ENCODE peak calls at places on chromosomes 3 and 15, in four cellular contexts. M is GM23248, Z is MM.1S, U is OCI-LY7. I is an unnamed sample.

GRCh38 chr3:180910823-180911222 is 1.6 kb upstream of the FXR1 start:
- DNase-seq in M (no peak), Z (no peak), U (no peak), I (no peak)

GRCh38 chr15:56804908-56805307 is 71.6 kb upstream of the ZNF280D start:
- DNase-seq in M (peak), U (no peak), Z (no peak), I (no peak)

GRCh38 chr3:33936921-33937210 is 138.4 kb downstream of the PDCD6IP start:
- DNase-seq in U (no peak), M (no peak), Z (no peak), I (no peak)

GRCh38 chr3:27985369-27986035 is 255.9 kb upstream of the CMC1 start:
- DNase-seq in U (no peak), M (peak), Z (no peak), I (no peak)

GRCh38 chr15:70912187-70912586 is 19.6 kb downstream of the LRRC49 start:
- DNase-seq in Z (no peak), U (no peak), M (no peak), I (no peak)

GRCh38 chr3:57080171-57080570 is 19.7 kb downstream of the SPATA12 start:
- DNase-seq in Z (no peak), U (peak), M (no peak), I (no peak)

GRCh38 chr3:55709411-55709997 is 222.4 kb upstream of the WNT5A start:
- DNase-seq in M (no peak), U (no peak), Z (no peak), I (no peak)

GRCh38 chr3:15929944-15930571 is 132.3 kb upstream of the ANKRD28 start:
- DNase-seq in M (no peak), Z (no peak), U (no peak), I (no peak)

GRCh38 chr3:177946965-177947364 is 589.3 kb upstream of the KCNMB2 start:
- DNase-seq in U (no peak), M (peak), Z (no peak), I (no peak)

GRCh38 chr3:40120816-40121215 is 188.7 kb upstream of the EIF1B start:
- DNase-seq in M (peak), U (no peak), Z (no peak), I (peak)

GRCh38 chr3:71031914-71032521 is 551.5 kb downstream of the FOXP1 start:
- DNase-seq in Z (no peak), U (peak), M (no peak), I (no peak)

GRCh38 chr3:62987721-62988120 is 112.5 kb upstream of the CADPS start:
- DNase-seq in Z (no peak), M (no peak), U (no peak), I (no peak)

GRCh38 chr3:186633481-186633880 is 6.7 kb upstream of the FETUB start:
- DNase-seq in Z (no peak), M (no peak), U (no peak), I (no peak)

GRCh38 chr3:125194849-125195601 is 17.5 kb downstream of the SLC12A8 start:
- DNase-seq in Z (no peak), U (no peak), M (peak), I (peak)

GRCh38 chr15:69758810-69759410 is 306.3 kb downstream of the RPLP1 start:
- DNase-seq in M (peak), Z (peak), U (peak), I (no peak)
- TF ChIP-seq EZH2phosphoT487 in M (no peak), Z (no peak), U (no peak), I (no peak)

DNA sequence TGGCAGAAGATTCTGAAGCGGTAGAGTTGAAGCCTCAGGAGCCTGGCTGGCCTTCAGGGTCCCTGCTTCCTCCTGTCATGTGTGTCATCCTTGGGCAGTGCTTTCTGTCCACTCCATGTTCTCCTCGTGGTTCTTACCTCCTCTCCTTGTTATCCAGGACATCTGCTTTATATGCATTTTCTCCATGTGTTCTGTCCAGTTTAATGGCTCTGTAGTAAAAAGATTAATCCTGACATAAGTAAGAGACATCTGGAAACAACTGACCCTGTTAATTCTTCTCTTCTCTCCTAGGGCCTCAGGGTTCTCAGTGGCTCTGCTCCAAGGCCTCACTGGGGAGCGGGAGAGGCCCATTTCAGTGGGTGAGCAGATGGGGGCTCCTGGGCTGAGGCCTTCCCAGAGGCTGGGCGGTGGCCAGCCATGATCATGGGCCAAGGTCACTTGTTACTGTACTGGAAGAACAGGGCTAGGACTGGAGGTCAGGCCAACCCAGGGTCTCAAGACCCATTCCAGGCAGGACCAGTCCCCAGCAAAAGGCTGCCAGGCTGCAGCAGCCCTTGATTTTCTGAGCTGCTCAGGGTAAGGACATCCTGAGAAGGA is 20.2 kb upstream of the CDCP1 start:
- DNase-seq in M (no peak), U (no peak), Z (no peak), I (no peak)
- H2AFZ ChIP-seq in M (no peak), U (no peak), Z (no peak), I (peak)

GRCh38 chr3:174243194-174243593 is 615.9 kb upstream of the NAALADL2 start:
- DNase-seq in M (peak), Z (no peak), U (no peak), I (peak)
- H3K27ac ChIP-seq in M (peak), Z (no peak), U (no peak), I (no peak)

GRCh38 chr3:108218811-108219210 is 3.4 kb downstream of the IFT57 start:
- DNase-seq in U (no peak), Z (no peak), M (peak), I (no peak)

GRCh38 chr3:108219336-108219735 is 2.9 kb downstream of the IFT57 start:
- DNase-seq in M (no peak), Z (no peak), U (peak), I (no peak)

GRCh38 chr3:108221403-108221802 is 821 bp downstream of the IFT57 start:
- DNase-seq in Z (no peak), M (peak), U (peak), I (no peak)

GRCh38 chr3:108215876-108216275 is 6.3 kb downstream of the IFT57 start:
- DNase-seq in Z (no peak), M (no peak), U (no peak), I (no peak)
- TF ChIP-seq EZH2phosphoT487 in Z (no peak), M (no peak), U (no peak), I (no peak)

DNA sequence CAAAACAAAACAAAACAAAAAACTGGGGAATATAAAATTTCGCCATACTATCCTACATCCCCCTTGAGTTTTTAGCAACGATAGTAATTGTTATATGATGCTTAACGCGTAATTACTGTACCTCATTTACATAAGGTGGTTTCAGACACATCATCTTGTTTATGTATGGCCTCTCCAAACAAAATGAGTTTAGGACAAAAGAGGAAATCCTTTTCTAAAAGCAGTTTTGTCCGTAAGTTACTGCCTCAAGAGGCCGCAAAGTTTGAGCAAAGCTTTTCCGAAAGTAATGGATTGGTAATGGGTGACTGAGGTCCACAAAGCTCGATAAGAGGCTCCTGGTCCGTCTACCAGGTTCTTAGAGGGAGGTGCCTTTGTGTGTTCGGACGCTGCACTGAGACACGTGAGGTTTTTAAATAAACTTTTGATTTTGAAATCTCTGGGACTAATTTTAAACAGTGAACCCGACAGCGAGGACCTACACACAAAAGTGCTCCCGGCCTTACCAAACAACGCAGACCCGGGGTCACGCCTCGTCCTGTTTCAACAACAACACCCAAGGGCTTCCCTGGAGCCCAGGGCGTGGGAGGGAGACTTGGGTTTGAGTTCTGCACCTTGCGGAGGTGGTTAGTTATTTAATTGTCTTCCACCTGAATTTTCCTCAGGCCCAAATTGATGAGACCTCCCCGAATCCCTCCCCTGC is 505 bp upstream of the C15orf61 start:
- DNase-seq in Z (no peak), U (no peak), M (peak), I (no peak)
- H2AFZ ChIP-seq in Z (peak), U (peak), M (peak), I (peak)

I was measured in hepatocyte.